ENCODE peak calls at places on chromosomes 1 and 21, in ten cellular contexts. I is neural progenitor cell, B is endodermal cell, V is fibroblast of lung, Y is heart right ventricle, S is BE2C, R is mammary epithelial cell, J is progenitor cell of endocrine pancreas, D is suprapubic skin, X is gastrocnemius medialis. E is an unnamed sample.

GRCh38 chr1:208581252-208581651 is 337.1 kb upstream of the PLXNA2 start:
- DNase-seq in R (no peak), B (no peak), V (no peak), Y (no peak), J (no peak), D (no peak), I (no peak), S (no peak), X (no peak), E (no peak)

GRCh38 chr1:167301355-167301754 is 80.7 kb downstream of the POU2F1 start:
- DNase-seq in Y (no peak), R (no peak), J (no peak), X (no peak), B (no peak), S (no peak), D (no peak), I (peak; percentile 45), V (no peak), E (no peak)

GRCh38 chr1:12229835-12230548 is at the start of gene VPS13D:
- DNase-seq in I (peak; percentile 96), B (peak; percentile 93), D (peak; percentile 92), S (peak; percentile 82), X (peak; percentile 74), V (peak; percentile 70), J (peak; percentile 77), R (peak; percentile 72), Y (peak; percentile 80), E (peak; percentile 90)

GRCh38 chr1:73205294-73205973 is 923.1 kb upstream of the NEGR1 start:
- DNase-seq in V (no peak), R (no peak), J (no peak), I (peak; percentile 33), X (no peak), S (no peak), Y (no peak), D (no peak), B (peak; percentile 73), E (no peak)

GRCh38 chr1:20538760-20539551 is 13.4 kb upstream of the FAM43B start:
- DNase-seq in V (no peak), D (no peak), S (no peak), Y (no peak), B (no peak), X (no peak), I (no peak), J (no peak), R (no peak), E (no peak)

GRCh38 chr1:182170941-182171461 is 109.5 kb upstream of the ZNF648 start:
- DNase-seq in D (no peak), I (no peak), S (no peak), X (no peak), V (no peak), J (no peak), B (no peak), Y (peak; percentile 13), R (no peak), E (no peak)

GRCh38 chr1:100622966-100623762 is 85.2 kb downstream of the GPR88 start:
- DNase-seq in B (no peak), S (no peak), X (no peak), J (no peak), D (no peak), Y (no peak), I (no peak), R (peak; percentile 63), V (peak; percentile 94), E (no peak)

GRCh38 chr1:227942716-227943261 is 4.9 kb downstream of the WNT9A start:
- DNase-seq in B (no peak), D (peak; percentile 71), V (no peak), X (peak; percentile 10), Y (peak; percentile 3), R (no peak), S (no peak), J (peak; percentile 7), I (no peak), E (peak; percentile 8)

GRCh38 chr1:91706140-91706957 is 179.6 kb downstream of the TGFBR3 start:
- DNase-seq in D (no peak), R (no peak), J (no peak), V (no peak), Y (no peak), X (no peak), I (no peak), B (no peak), S (no peak), E (no peak)

GRCh38 chr1:113615425-113615824 is 143.9 kb downstream of the PHTF1 start:
- DNase-seq in S (no peak), V (peak; percentile 84), B (no peak), R (peak; percentile 74), D (no peak), X (no peak), I (no peak), J (no peak), Y (no peak), E (no peak)

GRCh38 chr1:45894331-45894730 is 90.9 kb downstream of the MAST2 start:
- DNase-seq in D (no peak), X (no peak), V (no peak), I (no peak), R (no peak), J (no peak), S (no peak), Y (no peak), B (no peak), E (no peak)

GRCh38 chr1:161367684-161368398 is at the start of gene CFAP126:
- DNase-seq in J (no peak), I (peak; percentile 15), B (peak; percentile 85), D (no peak), R (peak; percentile 72), V (peak; percentile 81), S (peak; percentile 74), X (peak; percentile 29), Y (peak; percentile 79), E (no peak)

GRCh38 chr21:29145354-29145782 is 14.9 kb downstream of the MAP3K7CL start:
- DNase-seq in J (no peak), X (peak; percentile 81), I (no peak), D (no peak), S (no peak), Y (peak; percentile 37), V (peak; percentile 93), B (no peak), R (peak; percentile 93), E (no peak)

GRCh38 chr1:220747426-220748090 is 564 bp upstream of the MTARC2 start:
- DNase-seq in S (no peak), X (no peak), V (no peak), I (no peak), B (no peak), J (no peak), D (no peak), R (no peak), Y (no peak), E (no peak)

GRCh38 chr1:150072959-150073358 is 5.4 kb downstream of the VPS45 start:
- DNase-seq in Y (no peak), B (no peak), D (no peak), I (no peak), X (no peak), S (no peak), V (no peak), J (no peak), R (no peak), E (no peak)

DNA sequence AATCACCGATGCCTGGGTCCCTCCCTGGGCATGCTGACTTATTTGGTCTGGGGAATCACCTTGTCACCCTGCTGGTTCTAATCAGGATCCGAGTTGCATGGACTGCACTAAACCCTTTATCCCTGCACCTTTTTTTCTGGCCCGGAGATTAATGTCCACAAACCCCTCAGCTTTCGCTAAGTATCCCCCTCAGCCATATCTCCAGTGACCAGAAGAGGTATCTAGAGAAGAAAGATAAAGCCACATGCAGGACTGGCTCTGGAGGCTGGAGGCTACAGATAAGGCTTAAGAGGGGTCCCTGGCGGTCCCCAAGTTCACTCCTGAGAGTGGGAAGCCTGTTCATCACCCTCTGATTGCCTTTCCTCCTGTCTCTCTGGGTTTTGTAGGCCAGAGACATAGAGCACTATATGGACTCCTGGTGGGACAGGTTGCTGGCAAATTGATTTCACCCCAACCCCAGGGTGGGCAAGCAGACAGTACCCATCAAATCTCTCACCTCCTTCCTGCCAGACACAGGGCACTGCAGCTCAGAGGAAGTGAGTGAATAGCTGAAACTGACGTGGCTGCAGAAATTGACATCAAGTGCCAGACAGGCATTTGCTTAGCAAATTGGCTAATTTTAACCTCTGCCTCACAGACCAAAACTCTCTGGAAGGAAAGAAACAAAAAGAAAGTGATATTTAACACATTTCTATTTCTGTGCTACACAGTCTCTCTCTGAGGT is 38.8 kb downstream of the HMGB4 start:
- DNase-seq in V (peak; percentile 55), I (no peak), X (no peak), B (peak; percentile 55), S (no peak), J (no peak), Y (peak; percentile 9), D (no peak), R (no peak), E (no peak)
- TF ChIP-seq CTCF in V (no peak), I (no peak), X (no peak), B (no peak), S (no peak), J (no peak), Y (no peak), D (no peak), R (no peak), E (no peak)

GRCh38 chr1:21781971-21782867 is 730 bp downstream of the USP48 start:
- DNase-seq in Y (peak; percentile 39), V (peak; percentile 57), X (no peak), I (peak; percentile 76), S (peak; percentile 34), J (no peak), D (peak; percentile 80), R (peak; percentile 65), B (peak; percentile 82), E (peak; percentile 47)
- TF ChIP-seq CTCF in Y (peak; percentile 44), V (peak; percentile 36), X (no peak), I (peak; percentile 15), S (no peak), J (no peak), D (no peak), R (peak; percentile 45), B (peak; percentile 45), E (no peak)

DNA sequence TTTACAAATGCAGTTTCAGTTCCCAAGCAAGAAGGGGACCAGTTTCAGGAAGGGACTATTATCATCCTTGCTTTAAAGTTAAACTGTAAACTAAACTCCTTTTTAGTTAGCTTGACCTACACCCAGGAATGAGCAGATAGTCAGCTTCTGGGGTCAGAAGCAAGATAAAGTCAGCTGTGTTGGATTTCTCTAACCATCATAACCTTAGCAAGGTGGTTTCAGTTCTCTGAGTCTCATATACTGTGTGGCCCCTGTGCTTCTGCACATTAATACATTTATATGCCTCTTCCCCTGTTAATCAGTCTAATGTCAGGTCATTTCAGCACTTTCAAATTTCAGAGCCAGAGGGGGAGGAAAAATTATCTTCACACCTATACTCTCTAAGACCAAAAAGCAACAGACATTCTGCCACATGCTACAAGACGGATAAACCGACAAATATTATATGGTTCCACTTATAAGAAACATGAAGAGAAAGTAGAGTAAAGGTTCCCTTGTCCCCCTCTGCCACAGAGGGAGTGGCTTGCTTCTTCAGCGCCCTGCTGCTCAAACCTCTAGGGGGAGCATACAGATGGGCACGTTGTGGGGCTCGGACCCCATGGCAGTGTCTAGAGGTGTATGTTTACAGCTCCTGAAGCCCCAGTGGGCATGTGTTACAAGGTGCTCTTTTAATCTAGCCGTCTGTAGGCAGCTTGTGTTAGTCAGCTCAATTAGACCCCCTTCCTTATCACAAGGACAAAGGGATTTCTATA is 89.1 kb downstream of the SMYD3 start:
- DNase-seq in D (no peak), B (no peak), V (no peak), R (no peak), S (no peak), J (no peak), I (no peak), X (no peak), Y (no peak), E (no peak)
- TF ChIP-seq CTCF in D (no peak), B (peak; percentile 37), V (no peak), R (no peak), S (peak; percentile 23), J (no peak), I (no peak), X (no peak), Y (no peak), E (no peak)

GRCh38 chr1:187469836-187470235 is 641.1 kb downstream of the PLA2G4A start:
- DNase-seq in I (no peak), R (no peak), J (no peak), Y (no peak), B (no peak), V (no peak), X (no peak), D (no peak), S (no peak), E (no peak)
- TF ChIP-seq CTCF in I (no peak), R (no peak), J (no peak), Y (no peak), B (no peak), V (no peak), X (no peak), D (no peak), S (no peak), E (no peak)